ENCODE peak calls at places on chromosome 7, in nine cellular contexts. T, L, V, S, N, A, Q, Z and U are unnamed samples.

GRCh38 chr7:51847461-51848134 is 531.0 kb upstream of the COBL start:
- DNase-seq in Q (no peak), Z (no peak), N (no peak), L (no peak), T (no peak), A (no peak), S (no peak), V (no peak), U (no peak)

GRCh38 chr7:141114141-141114664 is 40.3 kb downstream of the TMEM178B start:
- DNase-seq in V (no peak), Q (no peak), Z (no peak), A (no peak), L (no peak), T (peak), S (no peak), N (no peak), U (no peak)

GRCh38 chr7:5750026-5750425 is 31.4 kb downstream of the RNF216 start:
- DNase-seq in L (no peak), T (no peak), V (peak), S (no peak), Q (no peak), A (no peak), Z (peak), N (peak), U (no peak)

GRCh38 chr7:36865019-36865418 is 140.7 kb upstream of the AOAH start:
- DNase-seq in V (peak), S (no peak), L (no peak), T (no peak), A (no peak), N (no peak), Z (no peak), Q (no peak), U (no peak)

GRCh38 chr7:41702635-41703371 is at the start of gene INHBA:
- DNase-seq in Q (no peak), Z (peak), L (no peak), T (no peak), N (peak), V (peak), A (no peak), S (peak), U (no peak)

GRCh38 chr7:106313456-106313891 is 28.7 kb upstream of the NAMPT start:
- DNase-seq in V (peak), A (peak), L (no peak), Q (no peak), N (peak), T (no peak), S (peak), Z (peak), U (no peak)

GRCh38 chr7:134813668-134814067 is 34.2 kb downstream of the CALD1 start:
- DNase-seq in T (no peak), S (peak), Z (peak), A (no peak), N (peak), V (peak), L (no peak), Q (no peak), U (no peak)

GRCh38 chr7:158549176-158549833 is 38.3 kb downstream of the PTPRN2 start:
- DNase-seq in A (peak), N (peak), T (no peak), S (no peak), Q (no peak), L (no peak), Z (peak), V (no peak), U (no peak)

GRCh38 chr7:37109016-37109415 is 339.6 kb downstream of the ELMO1 start:
- DNase-seq in L (no peak), Z (no peak), V (no peak), S (no peak), N (no peak), A (no peak), Q (no peak), T (no peak), U (no peak)

GRCh38 chr7:129517931-129518330 is 15.6 kb downstream of the SMKR1 start:
- DNase-seq in S (no peak), Q (no peak), A (no peak), V (no peak), T (no peak), L (no peak), N (peak), Z (peak), U (no peak)